ENCODE peak calls at places on chromosome 9, in ten cellular contexts. H is naive thymus-derived CD4-positive, alpha-beta T cell; K is endodermal cell; Q is PC-3; P is Panc1; C is GM23248; F is CD8-positive, alpha-beta memory T cell; O is esophagus muscularis mucosa; N is stomach; Z is GM12878. B is an unnamed sample.
A peak's percentile ranks its signal among the peaks of the same experiment; 100 is the strongest.

GRCh38 chr9:90019596-90019995 is 414.8 kb downstream of the GADD45G start:
- DNase-seq in H (no peak), K (no peak), Q (no peak), P (no peak), C (no peak), F (no peak), O (no peak), N (no peak), Z (no peak), B (no peak)

GRCh38 chr9:95023217-95024003 is 294.1 kb downstream of the FANCC start:
- DNase-seq in H (no peak), K (no peak), Q (peak; percentile 87), P (peak; percentile 52), C (peak; percentile 95), F (no peak), O (no peak), N (no peak), Z (no peak), B (no peak)

GRCh38 chr9:38371495-38371894 is 21.0 kb upstream of the ALDH1B1 start:
- DNase-seq in H (peak; percentile 36), K (peak; percentile 61), Q (peak; percentile 63), P (peak; percentile 22), C (peak; percentile 42), F (no peak), O (no peak), N (peak; percentile 52), Z (peak; percentile 23), B (peak; percentile 62)

GRCh38 chr9:124126571-124127289 is 115.2 kb downstream of the LHX2 start:
- DNase-seq in H (peak; percentile 63), K (peak; percentile 95), Q (peak; percentile 77), P (peak; percentile 57), C (peak; percentile 62), F (peak; percentile 81), O (no peak), N (peak; percentile 83), Z (peak; percentile 43), B (peak; percentile 80)

GRCh38 chr9:33161011-33161588 is 6.0 kb downstream of the B4GALT1 start:
- DNase-seq in H (no peak), K (peak; percentile 71), Q (peak; percentile 93), P (no peak), C (peak; percentile 96), F (peak; percentile 74), O (no peak), N (peak; percentile 62), Z (no peak), B (peak; percentile 65)

GRCh38 chr9:127539259-127539981 is 72.7 kb upstream of the STXBP1 start:
- DNase-seq in H (no peak), K (no peak), Q (no peak), P (no peak), C (peak; percentile 70), F (no peak), O (no peak), N (no peak), Z (no peak), B (no peak)

GRCh38 chr9:92607088-92607487 is 62.8 kb downstream of the IPPK start:
- DNase-seq in H (no peak), K (no peak), Q (no peak), P (no peak), C (peak; percentile 80), F (no peak), O (no peak), N (no peak), Z (no peak), B (no peak)

GRCh38 chr9:35548571-35548970 is 56.5 kb upstream of the TESK1 start:
- DNase-seq in H (no peak), K (no peak), Q (no peak), P (no peak), C (peak; percentile 55), F (no peak), O (no peak), N (no peak), Z (no peak), B (no peak)

GRCh38 chr9:122097679-122098315 is 4.7 kb upstream of the TTLL11 start:
- DNase-seq in H (no peak), K (no peak), Q (no peak), P (no peak), C (peak; percentile 35), F (no peak), O (no peak), N (no peak), Z (no peak), B (no peak)

GRCh38 chr9:15755660-15756059 is 202.8 kb downstream of the CCDC171 start:
- DNase-seq in H (no peak), K (no peak), Q (no peak), P (no peak), C (no peak), F (no peak), O (no peak), N (no peak), Z (no peak), B (no peak)

DNA sequence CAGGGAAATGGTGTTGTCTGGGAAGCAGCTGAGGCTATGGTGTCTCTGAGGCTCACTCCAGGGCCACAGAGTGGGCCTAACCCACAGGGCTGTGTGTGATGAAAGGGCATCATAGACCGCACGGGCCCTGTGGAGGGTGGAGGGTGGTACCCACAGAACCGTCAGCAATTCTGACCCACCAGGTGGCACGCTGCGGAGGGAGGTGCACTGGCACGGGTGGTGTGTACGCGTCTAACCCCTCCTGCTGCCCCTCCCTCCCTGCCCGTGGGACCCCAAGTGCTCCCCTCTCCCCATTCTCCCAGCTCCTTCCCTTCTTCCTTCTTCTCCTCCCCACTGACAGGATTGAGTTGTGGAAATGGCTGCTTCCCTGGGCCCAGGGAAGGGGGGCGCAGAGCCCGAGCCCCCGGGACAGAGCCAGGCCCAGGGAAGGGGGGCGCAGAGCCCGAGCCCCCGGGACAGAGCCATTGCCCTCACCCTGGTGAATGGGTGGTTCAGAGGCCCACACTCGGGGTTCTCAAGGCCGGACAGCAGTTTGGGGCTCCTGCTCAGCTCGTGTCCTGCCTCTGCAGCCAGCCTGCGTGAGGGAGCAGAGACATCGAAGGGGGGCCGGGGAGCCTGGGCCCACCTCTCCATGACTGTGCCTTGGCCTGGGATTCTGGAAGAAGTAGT is 6.8 kb downstream of the LCN10 start:
- DNase-seq in H (no peak), K (no peak), Q (no peak), P (no peak), C (no peak), F (no peak), O (no peak), N (no peak), Z (no peak), B (no peak)
- H3K4me3 ChIP-seq in H (no peak overlapping the region), K (no peak overlapping the region), Q (no peak overlapping the region), P (no peak overlapping the region), C (no peak overlapping the region), F (no peak overlapping the region), O (no peak overlapping the region), N (no peak overlapping the region), Z (no peak overlapping the region), B (no peak overlapping the region)

GRCh38 chr9:135517407-135517822 is 3.8 kb upstream of the LCN1 start:
- DNase-seq in H (no peak), K (peak; percentile 32), Q (no peak), P (no peak), C (no peak), F (no peak), O (no peak), N (peak; percentile 17), Z (no peak), B (no peak)

GRCh38 chr9:135514342-135515082 is 6.7 kb upstream of the LCN1 start:
- DNase-seq in H (no peak), K (peak; percentile 22), Q (no peak), P (no peak), C (no peak), F (no peak), O (no peak), N (peak; percentile 2), Z (no peak), B (no peak)

GRCh38 chr9:135515083-135515511 is 6.1 kb upstream of the LCN1 start:
- DNase-seq in H (no peak), K (peak; percentile 26), Q (no peak), P (no peak), C (no peak), F (no peak), O (no peak), N (peak; percentile 11), Z (no peak), B (no peak)

GRCh38 chr9:135516132-135516860 is 4.9 kb upstream of the LCN1 start:
- DNase-seq in H (no peak), K (peak; percentile 34), Q (peak; percentile 13), P (no peak), C (no peak), F (no peak), O (no peak), N (peak; percentile 9), Z (no peak), B (no peak)

DNA sequence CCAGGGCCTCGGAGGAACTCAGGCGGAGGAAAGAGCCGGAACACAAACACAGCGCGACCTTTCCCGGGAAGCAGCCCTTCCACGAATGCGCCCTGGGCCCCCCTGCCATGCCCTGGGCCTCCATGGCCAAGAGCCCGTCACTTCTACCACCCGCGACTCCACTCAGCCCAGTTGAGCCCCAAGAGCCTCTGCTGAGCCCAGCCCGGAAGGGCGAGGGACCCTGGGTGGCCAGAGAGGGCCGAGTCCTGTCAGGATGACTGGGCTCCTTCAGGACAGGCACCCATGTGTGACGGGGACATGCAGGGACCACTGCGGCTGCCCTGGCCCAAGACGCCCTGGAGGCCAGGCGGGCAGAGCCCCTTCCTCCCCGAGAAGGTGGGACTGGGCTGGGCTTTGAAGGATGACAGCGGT is 5.7 kb upstream of the LCN1 start:
- DNase-seq in H (no peak), K (peak; percentile 34), Q (no peak), P (no peak), C (no peak), F (no peak), O (no peak), N (peak; percentile 8), Z (no peak), B (no peak)
- H3K4me1 ChIP-seq in H (no peaks in the 10 kb centered on the region), K (no peaks in the 10 kb centered on the region), Q (peaks cover 4% of the 10 kb centered on the region), P (no peaks in the 10 kb centered on the region), C (peaks cover 12% of the 10 kb centered on the region), F (no peaks in the 10 kb centered on the region), O (no peaks in the 10 kb centered on the region), N (no peaks in the 10 kb centered on the region), Z (no peaks in the 10 kb centered on the region), B (no peaks in the 10 kb centered on the region)

GRCh38 chr9:114499528-114499927 is 5.7 kb downstream of the WHRN start:
- DNase-seq in H (no peak), K (no peak), Q (no peak), P (no peak), C (no peak), F (no peak), O (no peak), N (no peak), Z (no peak), B (no peak)
- H3K4me3 ChIP-seq in H (no peak overlapping the region), K (no peak overlapping the region), Q (no peak overlapping the region), P (no peak overlapping the region), C (no peak overlapping the region), F (no peak overlapping the region), O (no peak overlapping the region), N (no peak overlapping the region), Z (no peak overlapping the region), B (no peak overlapping the region)

GRCh38 chr9:129573977-129574376 is 46.9 kb downstream of the C9orf50 start:
- DNase-seq in H (no peak), K (no peak), Q (no peak), P (no peak), C (no peak), F (no peak), O (no peak), N (no peak), Z (no peak), B (no peak)
- H3K4me1 ChIP-seq in H (no peaks in the 10 kb centered on the region), K (peaks cover 6% of the 10 kb centered on the region), Q (peaks cover 17% of the 10 kb centered on the region), P (peaks cover 6% of the 10 kb centered on the region), C (peaks cover 34% of the 10 kb centered on the region), F (no peaks in the 10 kb centered on the region), O (peaks cover 26% of the 10 kb centered on the region), N (peaks cover 29% of the 10 kb centered on the region), Z (peaks cover 4% of the 10 kb centered on the region), B (peaks cover 4% of the 10 kb centered on the region)

B was measured in small intestine.